ENCODE peak calls at places on chromosomes 4 and X, in seven cellular contexts. M is NCI-H510A treated with DMSO at 0.1 percent for 48 hours, Y is NCI-H2081, Q is AG08395, B is brain microvascular endothelial cell, X is T-helper 2 cell, R is right lobe of liver. W is an unnamed sample.

GRCh38 chrX:101958139-101958538 is 26.3 kb upstream of the ZMAT1 start:
- DNase-seq in X (no peak), M (peak), B (no peak), R (no peak), Y (no peak), Q (no peak), W (no peak)

GRCh38 chrX:101359966-101360365 is 11.4 kb upstream of the TIMM8A start:
- DNase-seq in X (no peak), Q (no peak), B (no peak), M (no peak), R (no peak), Y (no peak), W (no peak)

GRCh38 chr4:152479428-152480026 is 56.4 kb downstream of the FBXW7 start:
- DNase-seq in M (no peak), B (peak), R (no peak), X (no peak), Y (no peak), Q (no peak), W (no peak)

GRCh38 chr4:104294811-104295210 is 199.9 kb downstream of the CXXC4 start:
- DNase-seq in X (no peak), Q (no peak), M (no peak), R (no peak), Y (no peak), B (no peak), W (no peak)

GRCh38 chr4:78002260-78002659 is 54.9 kb upstream of the FRAS1 start:
- DNase-seq in R (no peak), Y (no peak), X (no peak), Q (no peak), M (no peak), B (peak), W (no peak)

GRCh38 chrX:132270021-132270420 is 50.8 kb upstream of the RAP2C start:
- DNase-seq in B (no peak), M (no peak), R (no peak), X (no peak), Y (no peak), Q (no peak), W (no peak)

GRCh38 chr4:16083217-16084191 is at the start of gene PROM1:
- DNase-seq in M (peak), R (peak), B (no peak), Y (peak), X (no peak), Q (no peak), W (peak)

GRCh38 chrX:137568741-137569469 is 3.0 kb downstream of the ZIC3 start:
- DNase-seq in M (no peak), Y (no peak), X (no peak), B (no peak), Q (no peak), R (no peak), W (no peak)

GRCh38 chr4:26931451-26931850 is 70.8 kb downstream of the STIM2 start:
- DNase-seq in X (no peak), B (no peak), M (peak), Y (no peak), R (no peak), Q (no peak), W (no peak)

GRCh38 chr4:121726642-121727268 is 30.0 kb upstream of the ANXA5 start:
- DNase-seq in M (peak), B (peak), Q (peak), Y (peak), R (no peak), X (no peak), W (peak)

GRCh38 chrX:104315555-104315954 is 60.8 kb upstream of the ESX1 start:
- DNase-seq in Q (peak), R (no peak), X (no peak), M (no peak), B (peak), Y (no peak), W (no peak)

GRCh38 chr4:91935217-91935616 is 368.5 kb upstream of the GRID2 start:
- DNase-seq in B (no peak), R (no peak), M (no peak), X (no peak), Q (no peak), Y (no peak), W (no peak)

GRCh38 chrX:68928401-68928800 is 99.6 kb downstream of the EFNB1 start:
- DNase-seq in X (no peak), R (no peak), M (no peak), B (no peak), Q (no peak), Y (no peak), W (no peak)

GRCh38 chr4:74121643-74122579 is 22.9 kb upstream of the CXCL2 start:
- DNase-seq in B (no peak), Q (no peak), M (no peak), R (no peak), Y (no peak), X (no peak), W (no peak)

GRCh38 chrX:39762266-39762841 is 335.4 kb downstream of the BCOR start:
- DNase-seq in R (no peak), X (no peak), M (no peak), Q (no peak), Y (no peak), B (peak), W (no peak)

GRCh38 chrX:117987376-117987775 is 129.2 kb downstream of the KLHL13 start:
- DNase-seq in M (no peak), Q (no peak), B (no peak), X (no peak), Y (no peak), R (no peak), W (no peak)

GRCh38 chr4:173257732-173258717 is 76.1 kb downstream of the HMGB2 start:
- DNase-seq in Y (peak), Q (peak), R (peak), X (no peak), B (peak), M (peak), W (peak)

GRCh38 chr4:168796362-168797106 is 213.5 kb downstream of the CBR4 start:
- DNase-seq in Y (no peak), Q (peak), B (peak), R (peak), M (no peak), X (no peak), W (no peak)

GRCh38 chrX:12007881-12008280 is 130.4 kb upstream of the FRMPD4 start:
- DNase-seq in R (no peak), X (no peak), Y (no peak), M (no peak), B (peak), Q (peak), W (no peak)

GRCh38 chr4:15654556-15655222 is 468 bp downstream of the FBXL5 start:
- DNase-seq in R (peak), M (no peak), Y (peak), X (no peak), B (peak), Q (peak), W (peak)

GRCh38 chr4:40562208-40562607 is 67.5 kb downstream of the RBM47 start:
- DNase-seq in X (no peak), Y (no peak), R (no peak), B (no peak), M (no peak), Q (no peak), W (no peak)

GRCh38 chr4:38600575-38600974 is 63.4 kb upstream of the KLF3 start:
- DNase-seq in Y (no peak), X (no peak), R (no peak), M (no peak), Q (no peak), B (no peak), W (no peak)

GRCh38 chr4:145884775-145885174 is 53.8 kb downstream of the ZNF827 start:
- DNase-seq in B (no peak), X (no peak), M (no peak), R (no peak), Q (no peak), Y (no peak), W (no peak)

GRCh38 chr4:128675083-128675482 is 134.4 kb upstream of the JADE1 start:
- DNase-seq in M (no peak), Y (no peak), Q (no peak), B (no peak), R (no peak), X (no peak), W (no peak)

GRCh38 chrX:30570505-30570904 is 7.1 kb downstream of the TASL start:
- DNase-seq in X (no peak), Q (peak), B (peak), Y (peak), R (no peak), M (peak), W (peak)

GRCh38 chr4:25783943-25784342 is 78.8 kb downstream of the SEL1L3 start:
- DNase-seq in X (no peak), Y (no peak), B (no peak), R (no peak), Q (no peak), M (no peak), W (no peak)

GRCh38 chr4:18194278-18194677 is 172.7 kb upstream of the LCORL start:
- DNase-seq in B (no peak), M (no peak), Y (no peak), X (no peak), Q (no peak), R (no peak), W (no peak)

GRCh38 chr4:8913121-8913857 is 41.6 kb upstream of the HMX1 start:
- DNase-seq in Q (no peak), X (no peak), R (no peak), M (no peak), Y (no peak), B (no peak), W (no peak)

GRCh38 chr4:17448689-17449088 is 63.2 kb downstream of the QDPR start:
- DNase-seq in B (peak), Y (no peak), Q (peak), R (no peak), X (no peak), M (no peak), W (no peak)

GRCh38 chrX:105701310-105702052 is 120.9 kb upstream of the NRK start:
- DNase-seq in B (no peak), Q (peak), R (no peak), M (no peak), Y (no peak), X (no peak), W (no peak)

GRCh38 chrX:78075787-78076389 is 28.2 kb upstream of the PGK1 start:
- DNase-seq in X (no peak), M (no peak), B (no peak), Q (no peak), Y (no peak), R (no peak), W (no peak)

GRCh38 chrX:134542485-134542884 is 82.5 kb downstream of the HPRT1 start:
- DNase-seq in B (no peak), R (no peak), M (no peak), X (no peak), Q (peak), Y (peak), W (no peak)

GRCh38 chrX:29453333-29453732 is 762.0 kb upstream of the MAGEB2 start:
- DNase-seq in Y (no peak), R (no peak), M (no peak), B (no peak), Q (peak), X (no peak), W (no peak)

W was measured in SK-N-DZ.